ENCODE peak calls at places on chromosomes 5 and 9, in ten cellular contexts. C is lung, B is right lobe of liver, Y is transverse colon, Q is A549, S is left lung, E is dorsolateral prefrontal cortex, D is endothelial cell, N is astrocyte of the spinal cord, V is heart left ventricle. J is an unnamed sample.

GRCh38 chr9:95942016-95942415 is 66.5 kb downstream of the ERCC6L2 start:
- DNase-seq in C (no peak), Q (no peak), B (no peak), D (no peak), Y (no peak), S (no peak), N (no peak), E (no peak), V (no peak), J (no peak)

GRCh38 chr5:56612353-56612752 is 203.0 kb upstream of the MAP3K1 start:
- DNase-seq in V (no peak), D (no peak), B (no peak), C (no peak), N (no peak), Q (no peak), Y (no peak), S (no peak), E (no peak), J (no peak)

GRCh38 chr9:112793213-112793810 is 42.8 kb downstream of the SNX30 start:
- DNase-seq in Q (peak; percentile 69), D (peak; percentile 79), Y (peak; percentile 80), N (peak; percentile 47), S (peak; percentile 89), B (peak; percentile 77), C (peak; percentile 69), V (peak; percentile 40), E (peak; percentile 72), J (peak; percentile 67)

GRCh38 chr9:129990269-129991005 is 52.6 kb downstream of the FNBP1 start:
- DNase-seq in Y (peak; percentile 37), V (no peak), N (no peak), D (no peak), B (no peak), E (no peak), S (no peak), Q (no peak), C (no peak), J (peak; percentile 51)

GRCh38 chr5:52881468-52881867 is 93.8 kb downstream of the ITGA1 start:
- DNase-seq in Q (no peak), Y (no peak), E (no peak), N (no peak), S (no peak), D (no peak), B (no peak), C (no peak), V (no peak), J (no peak)

GRCh38 chr9:91359734-91360470 is 1.8 kb downstream of the AUH start:
- DNase-seq in Q (no peak), Y (no peak), V (no peak), E (no peak), S (no peak), D (no peak), C (no peak), N (no peak), B (no peak), J (no peak)

GRCh38 chr9:104969116-104969515 is 41.2 kb upstream of the ABCA1 start:
- DNase-seq in S (no peak), E (no peak), V (no peak), Q (no peak), C (no peak), D (no peak), B (no peak), N (no peak), Y (no peak), J (no peak)

GRCh38 chr5:74251106-74252032 is 389.2 kb downstream of the ENC1 start:
- DNase-seq in Y (peak; percentile 27), Q (peak; percentile 57), V (peak; percentile 29), S (no peak), N (peak; percentile 84), B (no peak), E (no peak), D (peak; percentile 35), C (no peak), J (no peak)

GRCh38 chr9:77161966-77162365 is 15.4 kb upstream of the VPS13A start:
- DNase-seq in Q (no peak), Y (no peak), S (no peak), B (no peak), D (no peak), E (no peak), V (no peak), N (no peak), C (no peak), J (no peak)

GRCh38 chr5:139232161-139232724 is 34.1 kb upstream of the SIL1 start:
- DNase-seq in Q (no peak), V (no peak), Y (no peak), D (no peak), S (no peak), B (no peak), N (no peak), C (no peak), E (no peak), J (no peak)

GRCh38 chr5:20034717-20035116 is 46.7 kb upstream of the CDH18 start:
- DNase-seq in V (no peak), Y (no peak), Q (no peak), B (no peak), E (no peak), N (no peak), D (no peak), C (no peak), S (no peak), J (no peak)

GRCh38 chr5:7397005-7397546 is 1.1 kb downstream of the ADCY2 start:
- DNase-seq in S (no peak), B (no peak), N (peak; percentile 22), C (no peak), E (no peak), Q (no peak), Y (no peak), V (no peak), D (no peak), J (no peak)

GRCh38 chr9:98210435-98210834 is 18.0 kb upstream of the CORO2A start:
- DNase-seq in C (no peak), S (no peak), Q (no peak), E (no peak), Y (no peak), D (no peak), V (no peak), N (no peak), B (no peak), J (no peak)

GRCh38 chr5:1792842-1793266 is 6.8 kb downstream of the MRPL36 start:
- DNase-seq in D (no peak), B (no peak), V (no peak), Y (peak; percentile 62), S (no peak), Q (no peak), N (peak; percentile 93), E (no peak), C (no peak), J (no peak)

GRCh38 chr5:76332620-76333170 is 70.4 kb upstream of the IQGAP2 start:
- DNase-seq in Y (no peak), N (no peak), C (no peak), S (no peak), E (no peak), D (no peak), Q (no peak), V (no peak), B (no peak), J (no peak)

GRCh38 chr5:51378778-51379652 is 4.2 kb upstream of the ISL1 start:
- DNase-seq in D (peak; percentile 25), E (no peak), V (no peak), N (peak; percentile 19), B (no peak), S (no peak), C (no peak), Q (no peak), Y (no peak), J (no peak)

DNA sequence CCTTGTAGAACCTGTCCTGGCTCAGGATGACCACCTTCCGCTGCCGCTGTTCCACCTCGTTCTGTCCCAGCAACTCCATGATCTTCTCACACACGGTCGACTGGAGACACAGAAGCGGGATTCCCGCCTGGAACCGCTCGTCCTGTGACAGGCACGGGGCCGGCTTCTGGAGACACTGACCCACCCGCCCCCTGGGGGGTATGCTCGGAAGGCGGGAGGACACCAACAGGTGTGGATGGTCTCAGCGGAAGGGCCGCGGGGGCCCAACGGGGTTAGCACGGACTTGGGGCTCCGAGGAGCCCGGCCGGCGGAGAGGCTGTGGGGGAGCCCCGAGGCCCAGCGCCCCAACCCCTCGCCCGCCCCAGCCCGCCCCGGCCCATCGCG is 525 bp downstream of the UCK1 start:
- DNase-seq in E (no peak), Y (peak; percentile 47), C (peak; percentile 35), N (no peak), B (no peak), V (peak; percentile 38), Q (peak; percentile 40), S (no peak), D (peak; percentile 56), J (no peak)
- TF ChIP-seq CTCF in E (no peak), Y (no peak), C (no peak), N (no peak), B (no peak), V (no peak), Q (peak; percentile 11), S (no peak), D (no peak), J (peak; percentile 29)

DNA sequence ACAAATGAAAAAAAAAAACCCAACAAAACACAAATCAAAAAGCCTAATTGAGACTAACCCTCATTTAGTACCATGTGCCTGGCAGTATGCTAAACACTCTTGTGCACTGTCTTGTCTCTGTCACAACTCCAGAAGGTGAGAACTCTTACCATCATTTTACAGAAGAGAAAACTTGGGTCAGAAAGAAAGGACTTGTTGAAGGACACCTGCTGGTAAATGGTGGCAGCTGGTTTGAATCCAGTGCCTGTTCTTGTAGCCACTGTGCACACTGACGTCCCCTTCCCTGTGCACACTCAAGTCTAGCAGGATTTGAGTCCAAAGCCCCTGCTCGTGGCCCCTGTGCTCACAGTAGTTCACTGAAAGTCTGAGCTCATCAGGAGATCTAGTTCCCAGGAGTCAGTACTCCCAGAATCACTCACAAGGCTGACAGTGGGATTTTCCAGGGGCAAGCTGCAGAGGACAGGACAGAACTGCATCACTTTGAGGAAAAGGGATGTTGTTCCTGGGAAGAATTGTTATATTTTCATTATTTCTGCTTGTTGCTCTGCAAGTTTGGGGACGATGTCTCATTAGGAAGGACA is 43.0 kb upstream of the HSD17B4 start:
- DNase-seq in D (no peak), C (no peak), N (no peak), Y (no peak), S (no peak), E (no peak), V (no peak), B (no peak), Q (peak; percentile 14), J (no peak)
- TF ChIP-seq CTCF in D (no peak), C (no peak), N (no peak), Y (no peak), S (no peak), E (no peak), V (no peak), B (no peak), Q (no peak), J (no peak)

DNA sequence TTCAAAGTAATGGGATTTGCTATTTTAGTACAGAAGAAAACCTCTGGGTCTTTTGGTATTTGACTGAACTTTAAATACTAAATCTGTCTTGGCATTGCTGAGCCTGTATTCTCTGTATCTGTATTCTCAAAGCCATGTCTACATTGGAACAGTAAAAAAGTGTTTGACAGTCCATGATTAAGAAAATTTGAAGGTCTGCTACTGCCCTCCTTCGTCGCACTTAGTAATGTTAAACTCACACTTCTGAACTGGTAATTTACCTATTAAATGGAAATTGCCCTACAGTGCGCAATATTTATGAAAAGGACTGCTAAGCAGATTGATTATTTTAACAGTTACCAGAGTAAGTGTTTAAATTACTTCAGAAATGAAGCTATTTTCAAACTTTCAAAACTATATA is 165.7 kb upstream of the SMC2 start:
- DNase-seq in Y (no peak), E (no peak), B (no peak), D (no peak), V (no peak), N (no peak), Q (peak; percentile 12), C (no peak), S (no peak), J (no peak)
- TF ChIP-seq CTCF in Y (no peak), E (no peak), B (no peak), D (no peak), V (no peak), N (no peak), Q (no peak), C (no peak), S (no peak), J (no peak)

GRCh38 chr9:17742065-17742464 is 163.2 kb downstream of the SH3GL2 start:
- DNase-seq in N (no peak), C (no peak), E (no peak), D (no peak), V (no peak), B (no peak), Q (peak; percentile 8), S (no peak), Y (no peak), J (no peak)
- TF ChIP-seq CTCF in N (peak; percentile 7), C (no peak), E (no peak), D (peak; percentile 28), V (no peak), B (no peak), Q (no peak), S (no peak), Y (no peak), J (no peak)